ENCODE peak calls at places on chromosomes 6 and 20, in six cellular contexts. One of them, this sample, is unnamed.

GRCh38 chr6:48835421-48835958 is 627.6 kb downstream of the MMUT start:
- DNase-seq in stimulated activated CD4-positive, alpha-beta T cell treated with anti-CD3 and anti-CD28 coated beads, Interleukin-2, amount 100 ng/mL, for 24 hours: no peak
- DNase-seq in non-pigmented ciliary epithelial cell: no peak
- DNase-seq in activated naive CD8-positive, alpha-beta T cell treated with anti-CD3 and anti-CD28 coated beads, Interleukin-2, amount 50 U/mL, for 24 hours: no peak
- DNase-seq in left colon: no peak
- DNase-seq in NCI-H1436: no peak
- DNase-seq in this sample: no peak

GRCh38 chr6:156909212-156910010 is 132.2 kb downstream of the ARID1B start:
- DNase-seq in non-pigmented ciliary epithelial cell: no peak
- DNase-seq in left colon: no peak
- DNase-seq in stimulated activated CD4-positive, alpha-beta T cell treated with anti-CD3 and anti-CD28 coated beads, Interleukin-2, amount 100 ng/mL, for 24 hours: no peak
- DNase-seq in activated naive CD8-positive, alpha-beta T cell treated with anti-CD3 and anti-CD28 coated beads, Interleukin-2, amount 50 U/mL, for 24 hours: no peak
- DNase-seq in NCI-H1436: no peak
- DNase-seq in this sample: no peak

GRCh38 chr20:49825521-49826033 is 12.9 kb downstream of the SLC9A8 start:
- DNase-seq in left colon: no peak
- DNase-seq in NCI-H1436: no peak
- DNase-seq in non-pigmented ciliary epithelial cell: no peak
- DNase-seq in stimulated activated CD4-positive, alpha-beta T cell treated with anti-CD3 and anti-CD28 coated beads, Interleukin-2, amount 100 ng/mL, for 24 hours: no peak
- DNase-seq in activated naive CD8-positive, alpha-beta T cell treated with anti-CD3 and anti-CD28 coated beads, Interleukin-2, amount 50 U/mL, for 24 hours: no peak
- DNase-seq in this sample: no peak

GRCh38 chr6:106272289-106272688 is 53.3 kb downstream of the ATG5 start:
- DNase-seq in non-pigmented ciliary epithelial cell: no peak
- DNase-seq in NCI-H1436: no peak
- DNase-seq in stimulated activated CD4-positive, alpha-beta T cell treated with anti-CD3 and anti-CD28 coated beads, Interleukin-2, amount 100 ng/mL, for 24 hours: no peak
- DNase-seq in activated naive CD8-positive, alpha-beta T cell treated with anti-CD3 and anti-CD28 coated beads, Interleukin-2, amount 50 U/mL, for 24 hours: no peak
- DNase-seq in left colon: no peak
- DNase-seq in this sample: no peak

GRCh38 chr6:10180138-10181074 is 234.5 kb downstream of the TFAP2A start:
- DNase-seq in activated naive CD8-positive, alpha-beta T cell treated with anti-CD3 and anti-CD28 coated beads, Interleukin-2, amount 50 U/mL, for 24 hours: no peak
- DNase-seq in left colon: no peak
- DNase-seq in NCI-H1436: no peak
- DNase-seq in non-pigmented ciliary epithelial cell: no peak
- DNase-seq in stimulated activated CD4-positive, alpha-beta T cell treated with anti-CD3 and anti-CD28 coated beads, Interleukin-2, amount 100 ng/mL, for 24 hours: no peak
- DNase-seq in this sample: no peak

GRCh38 chr6:6946477-6947145 is 161.2 kb upstream of the RREB1 start:
- DNase-seq in non-pigmented ciliary epithelial cell: no peak
- DNase-seq in stimulated activated CD4-positive, alpha-beta T cell treated with anti-CD3 and anti-CD28 coated beads, Interleukin-2, amount 100 ng/mL, for 24 hours: no peak
- DNase-seq in left colon: no peak
- DNase-seq in activated naive CD8-positive, alpha-beta T cell treated with anti-CD3 and anti-CD28 coated beads, Interleukin-2, amount 50 U/mL, for 24 hours: no peak
- DNase-seq in NCI-H1436: no peak
- DNase-seq in this sample: no peak

GRCh38 chr20:4152696-4153235 is 137.4 kb upstream of the RNF24 start:
- DNase-seq in non-pigmented ciliary epithelial cell: no peak
- DNase-seq in activated naive CD8-positive, alpha-beta T cell treated with anti-CD3 and anti-CD28 coated beads, Interleukin-2, amount 50 U/mL, for 24 hours: no peak
- DNase-seq in stimulated activated CD4-positive, alpha-beta T cell treated with anti-CD3 and anti-CD28 coated beads, Interleukin-2, amount 100 ng/mL, for 24 hours: no peak
- DNase-seq in left colon: no peak
- DNase-seq in NCI-H1436: no peak
- DNase-seq in this sample: no peak

GRCh38 chr6:34145161-34146020 is 496 bp downstream of the GRM4 start:
- DNase-seq in activated naive CD8-positive, alpha-beta T cell treated with anti-CD3 and anti-CD28 coated beads, Interleukin-2, amount 50 U/mL, for 24 hours: peak
- DNase-seq in non-pigmented ciliary epithelial cell: no peak
- DNase-seq in NCI-H1436: peak
- DNase-seq in stimulated activated CD4-positive, alpha-beta T cell treated with anti-CD3 and anti-CD28 coated beads, Interleukin-2, amount 100 ng/mL, for 24 hours: peak
- DNase-seq in left colon: no peak
- DNase-seq in this sample: no peak

GRCh38 chr6:169981051-169981450 is 229.6 kb downstream of the ERMARD start:
- DNase-seq in non-pigmented ciliary epithelial cell: no peak
- DNase-seq in stimulated activated CD4-positive, alpha-beta T cell treated with anti-CD3 and anti-CD28 coated beads, Interleukin-2, amount 100 ng/mL, for 24 hours: no peak
- DNase-seq in activated naive CD8-positive, alpha-beta T cell treated with anti-CD3 and anti-CD28 coated beads, Interleukin-2, amount 50 U/mL, for 24 hours: no peak
- DNase-seq in NCI-H1436: no peak
- DNase-seq in left colon: no peak
- DNase-seq in this sample: no peak

GRCh38 chr20:39069976-39070375 is 107.8 kb downstream of the DHX35 start:
- DNase-seq in activated naive CD8-positive, alpha-beta T cell treated with anti-CD3 and anti-CD28 coated beads, Interleukin-2, amount 50 U/mL, for 24 hours: no peak
- DNase-seq in NCI-H1436: no peak
- DNase-seq in non-pigmented ciliary epithelial cell: no peak
- DNase-seq in left colon: no peak
- DNase-seq in stimulated activated CD4-positive, alpha-beta T cell treated with anti-CD3 and anti-CD28 coated beads, Interleukin-2, amount 100 ng/mL, for 24 hours: no peak
- DNase-seq in this sample: no peak